ENCODE peak calls at places on chromosomes 7 and 10, in six cellular contexts. N is GM03348; W is adrenal gland; E is stimulated activated CD4-positive, alpha-beta T cell treated with anti-CD3 and anti-CD28 coated beads, Interleukin-2, amount 100 ng/mL, for 24 hours; P is nephron progenitor cell; S is GM12891. M is an unnamed sample.

GRCh38 chr7:88331322-88331721 is 24.6 kb upstream of the STEAP4 start:
- DNase-seq in N (peak; percentile 4), W (no peak), E (no peak), P (no peak), S (no peak), M (no peak)

GRCh38 chr10:6722616-6723004 is 142.5 kb upstream of the PRKCQ start:
- DNase-seq in N (peak; percentile 21), W (no peak), E (no peak), P (no peak), S (no peak), M (no peak)

GRCh38 chr7:103685646-103686418 is 239.8 kb upstream of the SLC26A5 start:
- DNase-seq in N (no peak), W (no peak), E (no peak), P (no peak), S (no peak), M (no peak)

GRCh38 chr10:100124097-100124496 is 42.4 kb upstream of the CPN1 start:
- DNase-seq in N (no peak), W (no peak), E (no peak), P (no peak), S (no peak), M (no peak)

GRCh38 chr10:16741540-16741939 is 75.7 kb downstream of the RSU1 start:
- DNase-seq in N (no peak), W (no peak), E (no peak), P (no peak), S (no peak), M (no peak)

GRCh38 chr7:30162622-30163124 is 27.9 kb downstream of the MTURN start:
- DNase-seq in N (peak; percentile 73), W (no peak), E (no peak), P (no peak), S (no peak), M (no peak)

GRCh38 chr10:20257422-20257821 is 441.2 kb downstream of the PLXDC2 start:
- DNase-seq in N (no peak), W (no peak), E (no peak), P (no peak), S (no peak), M (no peak)

GRCh38 chr7:129401228-129401967 is 32.8 kb upstream of the STRIP2 start:
- DNase-seq in N (peak; percentile 32), W (no peak), E (no peak), P (no peak), S (no peak), M (no peak)

GRCh38 chr10:34539533-34540315 is 275.4 kb downstream of the PARD3 start:
- DNase-seq in N (peak; percentile 69), W (peak; percentile 55), E (no peak), P (no peak), S (no peak), M (peak; percentile 53)

GRCh38 chr10:24462889-24463552 is 254.1 kb downstream of the KIAA1217 start:
- DNase-seq in N (no peak), W (no peak), E (no peak), P (no peak), S (no peak), M (peak; percentile 64)

GRCh38 chr10:7734821-7735220 is 31.7 kb downstream of the ITIH2 start:
- DNase-seq in N (no peak), W (no peak), E (no peak), P (no peak), S (no peak), M (no peak)

GRCh38 chr10:87546971-87547413 is 42.3 kb downstream of the MINPP1 start:
- DNase-seq in N (peak; percentile 36), W (no peak), E (no peak), P (no peak), S (no peak), M (no peak)

GRCh38 chr7:73852500-73852899 is 8.5 kb upstream of the TMEM270 start:
- DNase-seq in N (no peak), W (no peak), E (no peak), P (no peak), S (no peak), M (no peak)

GRCh38 chr10:97138777-97139317 is 46.9 kb downstream of the SLIT1 start:
- DNase-seq in N (no peak), W (no peak), E (no peak), P (no peak), S (no peak), M (no peak)

GRCh38 chr10:94549221-94549620 is 3.6 kb downstream of the HELLS start:
- DNase-seq in N (no peak), W (no peak), E (no peak), P (no peak), S (no peak), M (no peak)

GRCh38 chr7:27165655-27166474 is 528 bp upstream of the HOXA9 start:
- DNase-seq in N (peak; percentile 31), W (no peak), E (no peak), P (peak; percentile 60), S (no peak), M (no peak)

GRCh38 chr7:138001529-138002095 is at the start of gene CREB3L2:
- DNase-seq in N (peak; percentile 38), W (peak; percentile 70), E (peak; percentile 73), P (peak; percentile 75), S (no peak), M (peak; percentile 61)

GRCh38 chr7:57425969-57426628 is 23.9 kb upstream of the ZNF716 start:
- DNase-seq in N (no peak), W (no peak), E (no peak), P (no peak), S (no peak), M (peak; percentile 61)

GRCh38 chr10:104034401-104035053 is 51.2 kb downstream of the COL17A1 start:
- DNase-seq in N (no peak), W (no peak), E (no peak), P (no peak), S (no peak), M (no peak)

GRCh38 chr7:123355576-123356195 is 155.9 kb upstream of the SLC13A1 start:
- DNase-seq in N (no peak), W (no peak), E (no peak), P (no peak), S (no peak), M (no peak)

GRCh38 chr7:76267107-76267834 is 35.2 kb upstream of the HSPB1 start:
- DNase-seq in N (no peak), W (no peak), E (no peak), P (peak; percentile 71), S (no peak), M (no peak)

GRCh38 chr10:126519992-126520391 is 131.7 kb upstream of the ADAM12 start:
- DNase-seq in N (no peak), W (no peak), E (no peak), P (no peak), S (no peak), M (no peak)

GRCh38 chr7:99790407-99790806 is 6.4 kb upstream of the CYP3A4 start:
- DNase-seq in N (no peak), W (no peak), E (no peak), P (no peak), S (no peak), M (no peak)

GRCh38 chr7:1530946-1531262 is 402 bp downstream of the MAFK start:
- DNase-seq in N (no peak), W (no peak), E (no peak), P (no peak), S (no peak), M (no peak)

GRCh38 chr10:36157486-36157885 is 515.4 kb upstream of the FZD8 start:
- DNase-seq in N (no peak), W (no peak), E (no peak), P (no peak), S (no peak), M (no peak)

GRCh38 chr10:6050801-6051445 is 11.2 kb downstream of the IL2RA start:
- DNase-seq in N (peak; percentile 60), W (peak; percentile 59), E (peak; percentile 92), P (no peak), S (peak; percentile 52), M (peak; percentile 57)

M was measured in testis.